ENCODE peak calls at places on chromosome 9, in nine cellular contexts. One of them, this sample, is unnamed.

GRCh38 chr9:91891915-91892314 is 58.1 kb downstream of the ROR2 start:
- DNase-seq in adrenal gland: no peak
- DNase-seq in CD8-positive, alpha-beta memory T cell: no peak
- DNase-seq in K562: no peak
- DNase-seq in pancreas: no peak
- DNase-seq in aorta: no peak
- DNase-seq in transverse colon: no peak
- DNase-seq in left lung: no peak
- DNase-seq in small intestine: no peak
- DNase-seq in this sample: no peak

GRCh38 chr9:127307802-127308201 is 43.2 kb downstream of the GARNL3 start:
- DNase-seq in small intestine: no peak
- DNase-seq in aorta: no peak
- DNase-seq in left lung: no peak
- DNase-seq in CD8-positive, alpha-beta memory T cell: no peak
- DNase-seq in pancreas: peak; percentile 47
- DNase-seq in K562: no peak
- DNase-seq in transverse colon: no peak
- DNase-seq in adrenal gland: peak; percentile 52
- DNase-seq in this sample: no peak

GRCh38 chr9:7300484-7300883 is 499.1 kb downstream of the DMAC1 start:
- DNase-seq in transverse colon: no peak
- DNase-seq in K562: no peak
- DNase-seq in pancreas: no peak
- DNase-seq in adrenal gland: no peak
- DNase-seq in CD8-positive, alpha-beta memory T cell: no peak
- DNase-seq in left lung: no peak
- DNase-seq in small intestine: no peak
- DNase-seq in aorta: no peak
- DNase-seq in this sample: no peak

GRCh38 chr9:124514874-124515273 is 7.7 kb upstream of the NR5A1 start:
- DNase-seq in left lung: no peak
- DNase-seq in pancreas: no peak
- DNase-seq in adrenal gland: no peak
- DNase-seq in transverse colon: no peak
- DNase-seq in small intestine: no peak
- DNase-seq in aorta: no peak
- DNase-seq in K562: no peak
- DNase-seq in CD8-positive, alpha-beta memory T cell: no peak
- DNase-seq in this sample: no peak

GRCh38 chr9:124343533-124344290 is 71.5 kb downstream of the PSMB7 start:
- DNase-seq in aorta: peak; percentile 33
- DNase-seq in pancreas: no peak
- DNase-seq in small intestine: no peak
- DNase-seq in K562: no peak
- DNase-seq in adrenal gland: no peak
- DNase-seq in CD8-positive, alpha-beta memory T cell: no peak
- DNase-seq in left lung: no peak
- DNase-seq in transverse colon: no peak
- DNase-seq in this sample: no peak

GRCh38 chr9:121289554-121290370 is 21.8 kb downstream of the GSN start:
- DNase-seq in adrenal gland: no peak
- DNase-seq in CD8-positive, alpha-beta memory T cell: no peak
- DNase-seq in aorta: no peak
- DNase-seq in pancreas: no peak
- DNase-seq in left lung: peak; percentile 31
- DNase-seq in small intestine: no peak
- DNase-seq in K562: no peak
- DNase-seq in transverse colon: no peak
- DNase-seq in this sample: no peak

GRCh38 chr9:115058684-115059315 is 59.2 kb downstream of the TNC start:
- DNase-seq in aorta: no peak
- DNase-seq in small intestine: no peak
- DNase-seq in K562: no peak
- DNase-seq in adrenal gland: no peak
- DNase-seq in CD8-positive, alpha-beta memory T cell: no peak
- DNase-seq in left lung: no peak
- DNase-seq in transverse colon: no peak
- DNase-seq in pancreas: no peak
- DNase-seq in this sample: no peak

GRCh38 chr9:113921366-113921765 is 45.3 kb downstream of the ZNF618 start:
- DNase-seq in CD8-positive, alpha-beta memory T cell: no peak
- DNase-seq in aorta: no peak
- DNase-seq in transverse colon: no peak
- DNase-seq in left lung: no peak
- DNase-seq in small intestine: no peak
- DNase-seq in K562: no peak
- DNase-seq in pancreas: no peak
- DNase-seq in adrenal gland: no peak
- DNase-seq in this sample: no peak

GRCh38 chr9:28249424-28249823 is 676.1 kb upstream of the C9orf72 start:
- DNase-seq in pancreas: no peak
- DNase-seq in adrenal gland: no peak
- DNase-seq in small intestine: no peak
- DNase-seq in CD8-positive, alpha-beta memory T cell: no peak
- DNase-seq in K562: no peak
- DNase-seq in aorta: no peak
- DNase-seq in transverse colon: no peak
- DNase-seq in left lung: no peak
- DNase-seq in this sample: no peak

GRCh38 chr9:16515879-16516289 is 354.6 kb downstream of the BNC2 start:
- DNase-seq in K562: no peak
- DNase-seq in transverse colon: no peak
- DNase-seq in pancreas: no peak
- DNase-seq in left lung: no peak
- DNase-seq in adrenal gland: no peak
- DNase-seq in small intestine: no peak
- DNase-seq in CD8-positive, alpha-beta memory T cell: no peak
- DNase-seq in aorta: no peak
- DNase-seq in this sample: no peak

GRCh38 chr9:76616780-76617179 is 147.5 kb upstream of the PCA3 start:
- DNase-seq in left lung: no peak
- DNase-seq in aorta: no peak
- DNase-seq in small intestine: no peak
- DNase-seq in transverse colon: no peak
- DNase-seq in K562: no peak
- DNase-seq in adrenal gland: no peak
- DNase-seq in CD8-positive, alpha-beta memory T cell: no peak
- DNase-seq in pancreas: no peak
- DNase-seq in this sample: no peak

GRCh38 chr9:127897194-127897692 is 2.2 kb downstream of the ST6GALNAC6 start:
- DNase-seq in left lung: peak; percentile 81
- DNase-seq in transverse colon: peak; percentile 74
- DNase-seq in adrenal gland: peak; percentile 77
- DNase-seq in K562: peak; percentile 93
- DNase-seq in CD8-positive, alpha-beta memory T cell: peak; percentile 28
- DNase-seq in pancreas: peak; percentile 78
- DNase-seq in small intestine: peak; percentile 25
- DNase-seq in aorta: peak; percentile 86
- DNase-seq in this sample: no peak

GRCh38 chr9:101166717-101167116 is 138.2 kb downstream of the PLPPR1 start:
- DNase-seq in K562: no peak
- DNase-seq in CD8-positive, alpha-beta memory T cell: no peak
- DNase-seq in adrenal gland: no peak
- DNase-seq in transverse colon: no peak
- DNase-seq in pancreas: no peak
- DNase-seq in left lung: no peak
- DNase-seq in small intestine: no peak
- DNase-seq in aorta: no peak
- DNase-seq in this sample: no peak

GRCh38 chr9:136821333-136822031 is 13.7 kb downstream of the RABL6 start:
- DNase-seq in small intestine: no peak
- DNase-seq in K562: peak; percentile 53
- DNase-seq in CD8-positive, alpha-beta memory T cell: no peak
- DNase-seq in aorta: peak; percentile 53
- DNase-seq in transverse colon: no peak
- DNase-seq in adrenal gland: no peak
- DNase-seq in left lung: no peak
- DNase-seq in pancreas: no peak
- DNase-seq in this sample: no peak

GRCh38 chr9:120891255-120891954 is 14.4 kb upstream of the PHF19 start:
- DNase-seq in adrenal gland: no peak
- DNase-seq in aorta: no peak
- DNase-seq in K562: peak; percentile 65
- DNase-seq in pancreas: no peak
- DNase-seq in transverse colon: no peak
- DNase-seq in CD8-positive, alpha-beta memory T cell: peak; percentile 67
- DNase-seq in left lung: no peak
- DNase-seq in small intestine: peak; percentile 71
- DNase-seq in this sample: no peak

GRCh38 chr9:122536138-122536537 is 9.0 kb upstream of the OR1N1 start:
- DNase-seq in left lung: no peak
- DNase-seq in transverse colon: no peak
- DNase-seq in aorta: no peak
- DNase-seq in pancreas: no peak
- DNase-seq in CD8-positive, alpha-beta memory T cell: no peak
- DNase-seq in K562: no peak
- DNase-seq in adrenal gland: no peak
- DNase-seq in small intestine: no peak
- DNase-seq in this sample: no peak

GRCh38 chr9:133269537-133270357 is 5.3 kb downstream of the ABO start:
- DNase-seq in left lung: no peak
- DNase-seq in transverse colon: no peak
- DNase-seq in adrenal gland: peak; percentile 17
- DNase-seq in small intestine: peak; percentile 81
- DNase-seq in aorta: no peak
- DNase-seq in pancreas: no peak
- DNase-seq in CD8-positive, alpha-beta memory T cell: no peak
- DNase-seq in K562: no peak
- DNase-seq in this sample: no peak
- H3K4me1 ChIP-seq in left lung: peaks cover 2% of the 10 kb centered on the region
- H3K4me1 ChIP-seq in transverse colon: peaks cover 58% of the 10 kb centered on the region
- H3K4me1 ChIP-seq in adrenal gland: peaks cover 33% of the 10 kb centered on the region
- H3K4me1 ChIP-seq in small intestine: no peaks in the 10 kb centered on the region
- H3K4me1 ChIP-seq in aorta: no peaks in the 10 kb centered on the region
- H3K4me1 ChIP-seq in pancreas: no peaks in the 10 kb centered on the region
- H3K4me1 ChIP-seq in CD8-positive, alpha-beta memory T cell: no peaks in the 10 kb centered on the region
- H3K4me1 ChIP-seq in K562: peaks cover 25% of the 10 kb centered on the region
- H3K4me1 ChIP-seq in this sample: no peaks in the 10 kb centered on the region

GRCh38 chr9:18910435-18910834 is 122.6 kb downstream of the SAXO1 start:
- DNase-seq in aorta: no peak
- DNase-seq in CD8-positive, alpha-beta memory T cell: no peak
- DNase-seq in adrenal gland: no peak
- DNase-seq in small intestine: no peak
- DNase-seq in transverse colon: no peak
- DNase-seq in left lung: no peak
- DNase-seq in K562: no peak
- DNase-seq in pancreas: no peak
- DNase-seq in this sample: no peak

GRCh38 chr9:18907927-18908625 is 124.9 kb downstream of the SAXO1 start:
- DNase-seq in adrenal gland: no peak
- DNase-seq in K562: no peak
- DNase-seq in left lung: no peak
- DNase-seq in small intestine: no peak
- DNase-seq in aorta: no peak
- DNase-seq in CD8-positive, alpha-beta memory T cell: no peak
- DNase-seq in pancreas: no peak
- DNase-seq in transverse colon: no peak
- DNase-seq in this sample: no peak

GRCh38 chr9:18911714-18912342 is 121.2 kb downstream of the SAXO1 start:
- DNase-seq in K562: no peak
- DNase-seq in small intestine: no peak
- DNase-seq in pancreas: no peak
- DNase-seq in CD8-positive, alpha-beta memory T cell: no peak
- DNase-seq in transverse colon: no peak
- DNase-seq in adrenal gland: no peak
- DNase-seq in aorta: no peak
- DNase-seq in left lung: no peak
- DNase-seq in this sample: no peak

GRCh38 chr9:18910858-18911257 is 122.2 kb downstream of the SAXO1 start:
- DNase-seq in pancreas: no peak
- DNase-seq in left lung: no peak
- DNase-seq in K562: no peak
- DNase-seq in small intestine: no peak
- DNase-seq in transverse colon: no peak
- DNase-seq in CD8-positive, alpha-beta memory T cell: no peak
- DNase-seq in aorta: no peak
- DNase-seq in adrenal gland: no peak
- DNase-seq in this sample: no peak

GRCh38 chr9:18909140-18910018 is 123.6 kb downstream of the SAXO1 start:
- DNase-seq in aorta: no peak
- DNase-seq in adrenal gland: no peak
- DNase-seq in K562: no peak
- DNase-seq in CD8-positive, alpha-beta memory T cell: no peak
- DNase-seq in small intestine: no peak
- DNase-seq in pancreas: no peak
- DNase-seq in transverse colon: no peak
- DNase-seq in left lung: no peak
- DNase-seq in this sample: no peak
- H3K4me1 ChIP-seq in aorta: no peaks in the 10 kb centered on the region
- H3K4me1 ChIP-seq in adrenal gland: no peaks in the 10 kb centered on the region
- H3K4me1 ChIP-seq in K562: no peaks in the 10 kb centered on the region
- H3K4me1 ChIP-seq in CD8-positive, alpha-beta memory T cell: no peaks in the 10 kb centered on the region
- H3K4me1 ChIP-seq in small intestine: no peaks in the 10 kb centered on the region
- H3K4me1 ChIP-seq in pancreas: no peaks in the 10 kb centered on the region
- H3K4me1 ChIP-seq in transverse colon: no peaks in the 10 kb centered on the region
- H3K4me1 ChIP-seq in left lung: no peaks in the 10 kb centered on the region
- H3K4me1 ChIP-seq in this sample: no peaks in the 10 kb centered on the region

GRCh38 chr9:110031511-110032173 is 176.3 kb downstream of the C9orf152 start:
- DNase-seq in K562: no peak
- DNase-seq in CD8-positive, alpha-beta memory T cell: no peak
- DNase-seq in aorta: no peak
- DNase-seq in left lung: no peak
- DNase-seq in pancreas: no peak
- DNase-seq in adrenal gland: no peak
- DNase-seq in small intestine: no peak
- DNase-seq in transverse colon: no peak
- DNase-seq in this sample: no peak
- H3K4me1 ChIP-seq in K562: no peaks in the 10 kb centered on the region
- H3K4me1 ChIP-seq in CD8-positive, alpha-beta memory T cell: peaks cover 17% of the 10 kb centered on the region
- H3K4me1 ChIP-seq in aorta: peaks cover 4% of the 10 kb centered on the region
- H3K4me1 ChIP-seq in left lung: peaks cover 31% of the 10 kb centered on the region
- H3K4me1 ChIP-seq in pancreas: no peaks in the 10 kb centered on the region
- H3K4me1 ChIP-seq in adrenal gland: peaks cover 13% of the 10 kb centered on the region
- H3K4me1 ChIP-seq in small intestine: no peaks in the 10 kb centered on the region
- H3K4me1 ChIP-seq in transverse colon: no peaks in the 10 kb centered on the region
- H3K4me1 ChIP-seq in this sample: peaks cover 56% of the 10 kb centered on the region

GRCh38 chr9:90508940-90509339 is 133.7 kb downstream of the DIRAS2 start:
- DNase-seq in transverse colon: no peak
- DNase-seq in aorta: no peak
- DNase-seq in small intestine: no peak
- DNase-seq in pancreas: no peak
- DNase-seq in adrenal gland: no peak
- DNase-seq in CD8-positive, alpha-beta memory T cell: no peak
- DNase-seq in K562: no peak
- DNase-seq in left lung: no peak
- DNase-seq in this sample: no peak

GRCh38 chr9:90515550-90515949 is 127.1 kb downstream of the DIRAS2 start:
- DNase-seq in aorta: no peak
- DNase-seq in CD8-positive, alpha-beta memory T cell: no peak
- DNase-seq in K562: no peak
- DNase-seq in transverse colon: no peak
- DNase-seq in pancreas: no peak
- DNase-seq in left lung: no peak
- DNase-seq in adrenal gland: no peak
- DNase-seq in small intestine: no peak
- DNase-seq in this sample: no peak

GRCh38 chr9:90517103-90517502 is 125.5 kb downstream of the DIRAS2 start:
- DNase-seq in adrenal gland: no peak
- DNase-seq in K562: no peak
- DNase-seq in CD8-positive, alpha-beta memory T cell: no peak
- DNase-seq in aorta: no peak
- DNase-seq in pancreas: no peak
- DNase-seq in left lung: no peak
- DNase-seq in transverse colon: no peak
- DNase-seq in small intestine: no peak
- DNase-seq in this sample: no peak

GRCh38 chr9:90511711-90512110 is 130.9 kb downstream of the DIRAS2 start:
- DNase-seq in CD8-positive, alpha-beta memory T cell: no peak
- DNase-seq in small intestine: no peak
- DNase-seq in left lung: no peak
- DNase-seq in transverse colon: no peak
- DNase-seq in aorta: no peak
- DNase-seq in adrenal gland: no peak
- DNase-seq in K562: no peak
- DNase-seq in pancreas: no peak
- DNase-seq in this sample: no peak
- H3K4me1 ChIP-seq in CD8-positive, alpha-beta memory T cell: no peaks in the 10 kb centered on the region
- H3K4me1 ChIP-seq in small intestine: no peaks in the 10 kb centered on the region
- H3K4me1 ChIP-seq in left lung: no peaks in the 10 kb centered on the region
- H3K4me1 ChIP-seq in transverse colon: no peaks in the 10 kb centered on the region
- H3K4me1 ChIP-seq in aorta: no peaks in the 10 kb centered on the region
- H3K4me1 ChIP-seq in adrenal gland: no peaks in the 10 kb centered on the region
- H3K4me1 ChIP-seq in K562: no peaks in the 10 kb centered on the region
- H3K4me1 ChIP-seq in pancreas: no peaks in the 10 kb centered on the region
- H3K4me1 ChIP-seq in this sample: no peaks in the 10 kb centered on the region

This sample was measured in RWPE2.